ENCODE peak calls at places on chromosome 9, in five cellular contexts. D is HCT116, Y is GM12878, P is H1, J is HepG2. M is an unnamed sample. For H3K4me1, the result is how much of the 10 kb centered on the place peaks cover.

GRCh38 chr9:99437145-99437544 is 215.1 kb downstream of the SEC61B start:
- DNase-seq in D (no peak), Y (no peak), P (no peak), J (no peak), M (no peak)

GRCh38 chr9:33438926-33439511 is 8.4 kb downstream of the AQP3 start:
- DNase-seq in D (no peak), Y (no peak), P (no peak), J (no peak), M (no peak)

GRCh38 chr9:104860280-104860679 is 67.7 kb downstream of the ABCA1 start:
- DNase-seq in D (no peak), Y (no peak), P (no peak), J (no peak), M (no peak)

GRCh38 chr9:78884611-78885150 is 587.8 kb downstream of the PSAT1 start:
- DNase-seq in D (no peak), Y (no peak), P (no peak), J (no peak), M (no peak)

GRCh38 chr9:137716694-137717287 is 98.0 kb downstream of the EHMT1 start:
- DNase-seq in D (no peak), Y (no peak), P (no peak), J (no peak), M (no peak)

GRCh38 chr9:105296889-105297288 is 52.4 kb downstream of the SLC44A1 start:
- DNase-seq in D (peak), Y (no peak), P (no peak), J (peak), M (no peak)

GRCh38 chr9:121636978-121637377 is 14.5 kb upstream of the DAB2IP start:
- DNase-seq in D (no peak), Y (no peak), P (no peak), J (no peak), M (no peak)

GRCh38 chr9:91720746-91721705 is 229.0 kb downstream of the ROR2 start:
- DNase-seq in D (no peak), Y (no peak), P (no peak), J (no peak), M (no peak)

GRCh38 chr9:14326264-14326826 is 12.4 kb upstream of the NFIB start:
- DNase-seq in D (no peak), Y (no peak), P (no peak), J (no peak), M (no peak)

GRCh38 chr9:16425572-16425971 is 444.9 kb downstream of the BNC2 start:
- DNase-seq in D (no peak), Y (no peak), P (no peak), J (no peak), M (no peak)

GRCh38 chr9:69805962-69806633 is 14.5 kb upstream of the CFAP95 start:
- DNase-seq in D (no peak), Y (no peak), P (no peak), J (no peak), M (no peak)

GRCh38 chr9:86577420-86578333 is 223.5 kb upstream of the TUT7 start:
- DNase-seq in D (no peak), Y (no peak), P (peak), J (no peak), M (no peak)

GRCh38 chr9:91364702-91365101 is 3.0 kb upstream of the AUH start:
- DNase-seq in D (no peak), Y (no peak), P (no peak), J (no peak), M (peak)

GRCh38 chr9:19940808-19941207 is 152.0 kb upstream of the SLC24A2 start:
- DNase-seq in D (no peak), Y (no peak), P (no peak), J (no peak), M (no peak)

GRCh38 chr9:101618693-101619092 is 23.9 kb upstream of the PPP3R2 start:
- DNase-seq in D (no peak), Y (no peak), P (no peak), J (no peak), M (no peak)

GRCh38 chr9:111005711-111006482 is 32.4 kb downstream of the LPAR1 start:
- DNase-seq in D (no peak), Y (no peak), P (no peak), J (no peak), M (no peak)

GRCh38 chr9:70117835-70118319 is 74.2 kb downstream of the MAMDC2 start:
- DNase-seq in D (no peak), Y (no peak), P (no peak), J (peak), M (no peak)

GRCh38 chr9:135971106-135971766 is 10.1 kb upstream of the UBAC1 start:
- DNase-seq in D (no peak), Y (no peak), P (no peak), J (no peak), M (no peak)
- TF ChIP-seq SP1 in D (no peak), Y (no peak), P (no peak), J (no peak), M (no peak)

GRCh38 chr9:27273186-27273585 is 23.8 kb downstream of the EQTN start:
- DNase-seq in D (no peak), Y (no peak), P (no peak), J (no peak), M (no peak)

GRCh38 chr9:27278374-27278773 is 18.6 kb downstream of the EQTN start:
- DNase-seq in D (no peak), Y (no peak), P (no peak), J (no peak), M (no peak)

GRCh38 chr9:27280249-27280648 is 16.7 kb downstream of the EQTN start:
- DNase-seq in D (no peak), Y (no peak), P (no peak), J (no peak), M (no peak)

GRCh38 chr9:27279611-27280010 is 17.3 kb downstream of the EQTN start:
- DNase-seq in D (no peak), Y (no peak), P (no peak), J (no peak), M (no peak)

DNA sequence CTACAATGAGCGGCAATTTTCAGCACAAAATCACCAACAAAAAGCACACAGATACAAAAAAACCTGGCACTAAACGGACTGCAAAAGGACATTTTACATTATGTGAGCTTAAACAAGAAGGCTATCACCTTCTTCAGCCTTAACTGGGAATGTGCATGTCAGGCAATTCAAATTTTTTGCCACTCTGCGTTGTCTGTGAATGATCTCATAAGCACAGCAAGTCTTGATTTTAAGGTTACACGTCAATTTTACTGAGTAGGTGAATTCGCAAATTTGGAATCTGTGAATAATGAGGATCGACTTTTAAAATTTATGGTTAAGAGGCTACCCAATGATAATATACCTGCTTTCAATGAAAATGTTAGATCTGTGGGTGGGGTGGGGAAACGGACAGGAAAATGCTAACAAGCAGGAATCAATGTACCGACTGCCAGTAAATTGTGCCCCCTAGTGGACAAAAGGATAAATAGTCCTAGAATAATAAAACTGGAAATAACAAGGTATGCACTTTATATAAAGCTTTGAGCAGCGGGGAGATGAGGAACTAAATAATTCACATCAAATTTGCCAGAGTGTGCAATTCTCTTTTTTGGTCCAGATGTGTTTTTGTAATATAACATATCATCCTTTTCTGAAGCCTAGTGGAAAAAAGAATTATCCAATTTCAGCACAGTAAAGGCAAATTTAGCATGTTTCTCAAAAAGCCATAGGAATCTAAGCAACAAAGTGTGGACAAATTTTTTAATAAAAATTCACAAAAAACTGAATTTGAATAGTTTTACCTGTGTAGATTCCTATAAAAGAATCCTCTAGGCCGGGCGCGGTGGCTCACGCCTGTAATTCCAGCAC is 20.5 kb downstream of the EQTN start:
- DNase-seq in D (peak), Y (no peak), P (no peak), J (peak), M (peak)
- TF ChIP-seq CEBPB in D (no peak), Y (no peak), P (no peak), J (no peak), M (no peak)

DNA sequence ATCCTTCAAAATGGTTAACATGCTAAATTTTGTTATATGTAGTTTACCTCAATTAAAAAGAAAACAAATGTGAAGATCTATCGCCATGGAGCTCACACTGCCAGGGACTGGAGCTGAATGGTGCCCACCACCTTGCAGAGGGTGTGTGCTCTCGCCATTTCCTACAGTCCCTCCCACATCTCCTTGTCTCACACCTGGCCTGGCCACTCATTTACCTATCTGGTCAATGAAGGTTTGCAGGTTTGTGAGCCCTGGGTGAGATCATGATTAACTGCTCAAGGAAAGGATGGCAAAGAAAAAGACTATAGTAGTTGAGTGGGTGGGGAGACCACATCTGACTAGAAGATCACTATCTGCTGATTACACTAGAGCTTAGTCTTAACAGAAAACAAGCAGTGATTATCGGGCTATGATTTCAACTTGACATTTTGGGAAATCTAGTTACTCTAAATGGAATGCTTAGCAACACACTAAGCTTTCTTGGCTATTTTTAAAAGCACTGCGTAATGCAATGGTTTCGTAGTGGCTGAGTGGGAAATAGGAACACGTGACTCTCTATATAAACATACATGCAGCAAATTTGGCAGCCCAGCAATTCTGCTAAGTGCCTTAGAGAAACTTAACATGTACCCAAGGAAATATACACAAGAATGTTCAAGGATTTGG is 27.3 kb downstream of the PUM3 start:
- DNase-seq in D (no peak), Y (no peak), P (no peak), J (no peak), M (no peak)
- H3K4me1 ChIP-seq in D (under half), Y (under half), P (under half), J (under half), M (under half)

GRCh38 chr9:92992549-92992948 is 45.2 kb downstream of the FGD3 start:
- DNase-seq in D (no peak), Y (no peak), P (no peak), J (no peak), M (no peak)

GRCh38 chr9:92990461-92990860 is 43.1 kb downstream of the FGD3 start:
- DNase-seq in D (no peak), Y (no peak), P (no peak), J (no peak), M (no peak)

GRCh38 chr9:92988215-92988731 is 41.0 kb downstream of the FGD3 start:
- DNase-seq in D (no peak), Y (no peak), P (no peak), J (no peak), M (no peak)

GRCh38 chr9:92986175-92987110 is 39.1 kb downstream of the FGD3 start:
- DNase-seq in D (no peak), Y (no peak), P (no peak), J (no peak), M (peak)

DNA sequence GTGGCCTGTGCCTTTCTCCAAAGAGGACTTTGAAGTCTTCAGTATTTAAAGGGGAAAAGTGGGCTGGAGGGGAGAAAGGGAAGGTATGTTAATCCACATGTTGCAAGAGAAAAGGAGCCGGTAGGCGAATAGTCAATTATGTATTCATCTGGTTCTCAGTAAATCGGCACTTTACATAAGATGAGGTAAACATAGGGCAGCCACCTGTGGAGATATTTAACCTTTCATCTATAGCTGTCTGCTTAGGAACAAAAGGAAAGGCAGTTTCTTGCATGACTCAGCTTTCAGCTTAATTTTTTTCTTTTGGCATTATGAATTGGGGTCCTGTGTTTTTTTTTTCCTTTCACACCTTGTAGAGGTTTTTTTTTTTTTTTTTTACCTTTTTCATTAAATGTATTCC is 42.2 kb downstream of the FGD3 start:
- DNase-seq in D (no peak), Y (no peak), P (no peak), J (peak), M (no peak)
- TF ChIP-seq SP1 in D (no peak), Y (no peak), P (peak), J (no peak), M (no peak)

DNA sequence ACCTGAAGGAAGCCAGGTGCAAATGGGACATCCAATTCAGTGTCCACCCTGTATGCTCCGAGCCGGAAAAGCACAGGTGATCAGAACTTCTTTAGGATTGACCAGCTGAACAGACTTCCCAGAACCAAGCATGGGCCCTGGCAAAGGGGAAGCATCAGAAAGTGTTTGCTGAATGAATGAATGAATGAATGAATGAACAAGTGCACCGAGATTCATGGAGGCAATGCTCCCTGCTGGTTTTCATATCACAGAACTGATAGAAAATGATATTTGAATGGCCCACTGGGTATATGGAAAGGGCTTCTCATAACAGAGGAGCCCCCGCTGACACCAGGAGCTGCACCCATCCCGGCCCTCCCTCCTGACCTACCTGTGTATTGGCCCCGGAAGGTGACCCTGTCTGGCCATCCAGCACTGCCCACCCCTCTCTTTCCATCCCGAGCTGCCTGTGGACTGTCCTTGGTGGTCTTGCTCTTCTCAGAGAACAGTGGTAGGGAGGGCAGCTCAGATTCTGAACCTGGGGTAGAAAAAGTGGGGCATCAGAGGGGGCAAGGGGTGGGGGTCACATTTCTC is 15.9 kb downstream of the ORM2 start:
- DNase-seq in D (no peak), Y (no peak), P (no peak), J (no peak), M (no peak)
- TF ChIP-seq CEBPB in D (no peak), Y (no peak), P (no peak), J (no peak), M (no peak)

GRCh38 chr9:133531293-133531692 is 3.2 kb upstream of the ADAMTSL2 start:
- DNase-seq in D (no peak), Y (no peak), P (no peak), J (no peak), M (no peak)
- H3K4me1 ChIP-seq in D (under half), Y (under half), P (under half), J (half or more), M (under half)

GRCh38 chr9:7121055-7121454 is 363.3 kb downstream of the KDM4C start:
- DNase-seq in D (no peak), Y (peak), P (no peak), J (no peak), M (peak)

GRCh38 chr9:7119612-7120011 is 361.8 kb downstream of the KDM4C start:
- DNase-seq in D (no peak), Y (no peak), P (no peak), J (no peak), M (no peak)

GRCh38 chr9:7115606-7116005 is 357.8 kb downstream of the KDM4C start:
- DNase-seq in D (no peak), Y (no peak), P (no peak), J (no peak), M (no peak)

GRCh38 chr9:7118653-7119052 is 360.9 kb downstream of the KDM4C start:
- DNase-seq in D (no peak), Y (no peak), P (no peak), J (no peak), M (peak)

DNA sequence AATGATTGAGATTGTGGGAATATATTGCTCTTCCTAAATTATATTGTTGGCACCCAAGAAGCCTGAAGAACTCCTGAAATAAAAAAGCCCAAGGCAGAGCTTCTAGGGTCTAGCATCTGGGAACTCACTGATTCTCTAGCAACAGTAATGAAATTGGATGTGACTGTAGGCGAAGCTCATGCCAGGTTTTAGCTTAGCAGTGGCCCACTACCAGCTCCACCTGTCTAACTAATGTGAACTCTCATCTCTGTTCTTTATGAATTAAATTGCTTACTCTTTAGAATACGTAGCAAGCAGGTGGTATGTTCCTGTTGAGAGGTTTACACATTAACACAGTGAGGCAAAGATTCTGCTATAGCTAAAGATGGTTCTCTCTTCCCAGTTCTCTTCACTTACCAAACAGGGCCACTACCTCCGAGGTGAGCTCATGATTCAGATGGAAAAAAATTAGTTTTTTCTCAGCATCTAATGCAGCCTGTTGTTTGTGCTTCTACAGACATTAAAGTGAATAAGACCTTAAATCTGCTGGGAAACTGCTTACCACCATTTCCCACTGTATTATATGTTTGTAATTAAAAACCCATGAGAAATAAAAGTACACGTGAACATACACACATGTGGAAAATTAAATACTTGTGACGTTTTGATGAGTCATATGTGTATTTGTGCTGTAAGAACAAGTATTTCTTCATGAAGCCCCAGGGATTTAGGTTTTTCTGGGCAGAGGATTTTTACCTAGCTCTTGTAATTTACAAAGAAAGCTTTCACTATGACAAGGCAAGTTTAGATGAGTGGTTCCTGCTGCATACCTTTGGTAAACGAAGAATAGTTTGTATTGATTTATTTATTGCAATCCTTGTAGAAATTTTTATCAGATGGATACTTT is 360.1 kb downstream of the KDM4C start:
- DNase-seq in D (no peak), Y (peak), P (no peak), J (no peak), M (no peak)
- TF ChIP-seq SP1 in D (no peak), Y (no peak), P (no peak), J (no peak), M (no peak)

DNA sequence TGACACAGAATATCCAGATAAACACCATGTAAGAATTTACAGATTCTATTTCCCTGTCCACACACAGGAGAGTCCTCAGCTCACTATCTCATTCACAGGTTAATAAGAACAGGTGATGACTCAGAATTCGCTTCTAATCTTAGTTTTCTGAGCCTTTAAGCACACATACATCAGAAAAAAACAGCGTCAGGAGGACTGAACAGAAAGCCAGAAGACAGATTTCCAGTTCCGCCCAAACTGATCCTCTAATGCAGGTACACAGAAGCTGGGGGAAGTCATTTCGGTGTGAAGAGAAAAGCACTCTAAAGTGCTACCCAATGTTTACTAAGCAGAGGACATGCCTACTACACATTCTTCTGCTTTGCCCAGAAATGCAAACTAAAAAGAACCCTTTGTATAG is 1.6 kb downstream of the CEMIP2 start:
- DNase-seq in D (no peak), Y (peak), P (no peak), J (peak), M (no peak)
- TF ChIP-seq CEBPB in D (no peak), Y (no peak), P (no peak), J (no peak), M (no peak)

M was measured in K562.